ENCODE peak calls at places on chromosomes 1 and 21, in five cellular contexts. One of them, this sample, is unnamed.

GRCh38 chr1:234960722-234961467 is 167.7 kb downstream of the TOMM20 start:
- DNase-seq in omental fat pad: no peak
- DNase-seq in Calu3: peak
- DNase-seq in AG09309: no peak
- DNase-seq in neural crest cell: no peak
- DNase-seq in this sample: no peak

GRCh38 chr1:8323706-8324105 is 5.8 kb downstream of the SLC45A1 start:
- DNase-seq in omental fat pad: no peak
- DNase-seq in Calu3: no peak
- DNase-seq in AG09309: no peak
- DNase-seq in neural crest cell: no peak
- DNase-seq in this sample: no peak

GRCh38 chr1:54601730-54602129 is 21.6 kb downstream of the FAM151A start:
- DNase-seq in omental fat pad: no peak
- DNase-seq in Calu3: no peak
- DNase-seq in AG09309: no peak
- DNase-seq in neural crest cell: no peak
- DNase-seq in this sample: no peak

GRCh38 chr1:206814716-206815341 is 42.5 kb upstream of the IL10 start:
- DNase-seq in omental fat pad: no peak
- DNase-seq in Calu3: no peak
- DNase-seq in AG09309: no peak
- DNase-seq in neural crest cell: no peak
- DNase-seq in this sample: no peak

GRCh38 chr21:15732290-15732995 is 2.7 kb downstream of the USP25 start:
- DNase-seq in omental fat pad: no peak
- DNase-seq in Calu3: no peak
- DNase-seq in AG09309: no peak
- DNase-seq in neural crest cell: no peak
- DNase-seq in this sample: no peak

GRCh38 chr1:12179111-12179519 is 12.3 kb downstream of the TNFRSF1B start:
- DNase-seq in omental fat pad: no peak
- DNase-seq in Calu3: no peak
- DNase-seq in AG09309: no peak
- DNase-seq in neural crest cell: no peak
- DNase-seq in this sample: no peak

GRCh38 chr21:45580181-45580575 is 37.9 kb upstream of the SLC19A1 start:
- DNase-seq in omental fat pad: peak
- DNase-seq in Calu3: no peak
- DNase-seq in AG09309: no peak
- DNase-seq in neural crest cell: no peak
- DNase-seq in this sample: no peak

GRCh38 chr21:37153935-37154350 is 80.9 kb downstream of the TTC3 start:
- DNase-seq in omental fat pad: no peak
- DNase-seq in Calu3: no peak
- DNase-seq in AG09309: peak
- DNase-seq in neural crest cell: no peak
- DNase-seq in this sample: no peak

GRCh38 chr1:180488661-180489060 is 13.7 kb downstream of the ACBD6 start:
- DNase-seq in omental fat pad: no peak
- DNase-seq in Calu3: no peak
- DNase-seq in AG09309: no peak
- DNase-seq in neural crest cell: no peak
- DNase-seq in this sample: no peak

GRCh38 chr1:169484107-169484506 is 1.6 kb downstream of the SLC19A2 start:
- DNase-seq in omental fat pad: no peak
- DNase-seq in Calu3: no peak
- DNase-seq in AG09309: no peak
- DNase-seq in neural crest cell: no peak
- DNase-seq in this sample: no peak

GRCh38 chr1:207463021-207463420 is 8.9 kb downstream of the CR2 start:
- DNase-seq in omental fat pad: no peak
- DNase-seq in Calu3: no peak
- DNase-seq in AG09309: no peak
- DNase-seq in neural crest cell: no peak
- DNase-seq in this sample: no peak

GRCh38 chr1:6052543-6053205 is 7.0 kb downstream of the KCNAB2 start:
- DNase-seq in omental fat pad: peak
- DNase-seq in Calu3: peak
- DNase-seq in AG09309: no peak
- DNase-seq in neural crest cell: peak
- DNase-seq in this sample: no peak

GRCh38 chr1:200951016-200951415 is 56.3 kb downstream of the INAVA start:
- DNase-seq in omental fat pad: no peak
- DNase-seq in Calu3: no peak
- DNase-seq in AG09309: no peak
- DNase-seq in neural crest cell: no peak
- DNase-seq in this sample: no peak

GRCh38 chr1:18981242-18981641 is 24.8 kb upstream of the IFFO2 start:
- DNase-seq in omental fat pad: no peak
- DNase-seq in Calu3: no peak
- DNase-seq in AG09309: no peak
- DNase-seq in neural crest cell: no peak
- DNase-seq in this sample: no peak

GRCh38 chr1:2121071-2121691 is 71.0 kb downstream of the PRKCZ start:
- DNase-seq in omental fat pad: no peak
- DNase-seq in Calu3: no peak
- DNase-seq in AG09309: no peak
- DNase-seq in neural crest cell: no peak
- DNase-seq in this sample: no peak

GRCh38 chr1:50447961-50448360 is 24.7 kb upstream of the DMRTA2 start:
- DNase-seq in omental fat pad: no peak
- DNase-seq in Calu3: no peak
- DNase-seq in AG09309: peak
- DNase-seq in neural crest cell: no peak
- DNase-seq in this sample: no peak

GRCh38 chr1:159925713-159926066 is 383 bp upstream of the TAGLN2 start:
- DNase-seq in omental fat pad: no peak
- DNase-seq in Calu3: peak
- DNase-seq in AG09309: no peak
- DNase-seq in neural crest cell: no peak
- DNase-seq in this sample: no peak

GRCh38 chr1:1487701-1488100 is 16.1 kb downstream of the ATAD3B start:
- DNase-seq in omental fat pad: no peak
- DNase-seq in Calu3: no peak
- DNase-seq in AG09309: no peak
- DNase-seq in neural crest cell: no peak
- DNase-seq in this sample: no peak

GRCh38 chr1:77706321-77706720 is 23.9 kb upstream of the ZZZ3 start:
- DNase-seq in omental fat pad: no peak
- DNase-seq in Calu3: no peak
- DNase-seq in AG09309: no peak
- DNase-seq in neural crest cell: no peak
- DNase-seq in this sample: no peak

GRCh38 chr1:48524892-48525467 is 53.0 kb upstream of the SPATA6 start:
- DNase-seq in omental fat pad: no peak
- DNase-seq in Calu3: no peak
- DNase-seq in AG09309: no peak
- DNase-seq in neural crest cell: no peak
- DNase-seq in this sample: no peak

GRCh38 chr1:167648978-167649752 is 19.1 kb downstream of the RCSD1 start:
- DNase-seq in omental fat pad: no peak
- DNase-seq in Calu3: no peak
- DNase-seq in AG09309: no peak
- DNase-seq in neural crest cell: no peak
- DNase-seq in this sample: no peak

GRCh38 chr1:227356582-227357228 is 38.4 kb upstream of the CDC42BPA start:
- DNase-seq in omental fat pad: no peak
- DNase-seq in Calu3: peak
- DNase-seq in AG09309: no peak
- DNase-seq in neural crest cell: no peak
- DNase-seq in this sample: no peak

GRCh38 chr1:210750468-210750867 is 383.5 kb downstream of the KCNH1 start:
- DNase-seq in omental fat pad: no peak
- DNase-seq in Calu3: no peak
- DNase-seq in AG09309: no peak
- DNase-seq in neural crest cell: no peak
- DNase-seq in this sample: no peak

GRCh38 chr1:8358241-8358896 is 40.5 kb downstream of the SLC45A1 start:
- DNase-seq in omental fat pad: no peak
- DNase-seq in Calu3: no peak
- DNase-seq in AG09309: no peak
- DNase-seq in neural crest cell: no peak
- DNase-seq in this sample: no peak

GRCh38 chr1:20149601-20150325 is 10.6 kb downstream of the PLA2G2F start:
- DNase-seq in omental fat pad: no peak
- DNase-seq in Calu3: no peak
- DNase-seq in AG09309: no peak
- DNase-seq in neural crest cell: no peak
- DNase-seq in this sample: no peak

GRCh38 chr1:150151291-150152181 is 1.8 kb downstream of the PLEKHO1 start:
- DNase-seq in omental fat pad: no peak
- DNase-seq in Calu3: no peak
- DNase-seq in AG09309: no peak
- DNase-seq in neural crest cell: no peak
- DNase-seq in this sample: peak

GRCh38 chr21:36038701-36039497 is 21.4 kb downstream of the SETD4 start:
- DNase-seq in omental fat pad: no peak
- DNase-seq in Calu3: no peak
- DNase-seq in AG09309: no peak
- DNase-seq in neural crest cell: no peak
- DNase-seq in this sample: no peak

GRCh38 chr1:109792056-109792831 is 28.5 kb upstream of the EPS8L3 start:
- DNase-seq in omental fat pad: peak
- DNase-seq in Calu3: peak
- DNase-seq in AG09309: peak
- DNase-seq in neural crest cell: peak
- DNase-seq in this sample: no peak

GRCh38 chr1:71023515-71023914 is 24.1 kb downstream of the PTGER3 start:
- DNase-seq in omental fat pad: no peak
- DNase-seq in Calu3: no peak
- DNase-seq in AG09309: no peak
- DNase-seq in neural crest cell: no peak
- DNase-seq in this sample: no peak

GRCh38 chr1:103448560-103448959 is 76.9 kb upstream of the RNPC3 start:
- DNase-seq in omental fat pad: no peak
- DNase-seq in Calu3: no peak
- DNase-seq in AG09309: no peak
- DNase-seq in neural crest cell: no peak
- DNase-seq in this sample: no peak

DNA sequence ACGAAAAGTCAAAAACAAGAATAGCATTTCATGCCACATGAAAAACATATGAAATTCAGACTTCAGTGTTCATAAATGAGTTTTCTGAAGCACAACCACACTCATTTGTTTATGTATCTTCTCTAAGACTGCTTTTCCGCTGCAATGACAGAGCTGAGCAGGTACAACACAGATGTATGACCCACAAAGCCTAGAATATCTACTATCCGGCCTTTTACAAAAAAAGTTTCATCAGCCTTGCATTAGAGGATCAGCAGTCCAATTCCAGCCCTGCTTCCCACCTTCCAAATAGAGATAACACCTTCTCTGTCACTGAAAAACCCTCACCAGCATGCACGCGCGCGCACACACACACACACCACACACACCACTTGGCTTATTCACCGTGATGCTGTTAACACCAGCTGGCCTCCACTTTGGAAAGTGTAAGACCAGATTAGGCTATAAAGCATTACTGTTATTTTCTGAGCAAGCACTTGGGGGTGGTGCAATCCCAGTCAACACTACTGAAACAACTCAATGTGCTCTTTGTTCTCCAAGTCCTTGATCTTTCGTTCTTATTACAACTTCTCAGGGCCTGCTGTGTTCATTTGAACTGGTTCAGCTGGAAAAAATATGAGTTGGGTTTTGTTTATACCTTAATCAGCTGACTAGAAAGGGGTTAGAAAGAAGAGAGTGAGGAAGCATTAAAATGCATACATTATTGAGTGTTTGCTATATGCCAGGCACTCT is 90.0 kb downstream of the GLUL start:
- DNase-seq in omental fat pad: no peak
- DNase-seq in Calu3: peak
- DNase-seq in AG09309: peak
- DNase-seq in neural crest cell: no peak
- DNase-seq in this sample: no peak
- TF ChIP-seq CTCF in omental fat pad: no peak
- TF ChIP-seq CTCF in Calu3: no peak
- TF ChIP-seq CTCF in AG09309: peak
- TF ChIP-seq CTCF in neural crest cell: no peak
- TF ChIP-seq CTCF in this sample: no peak

DNA sequence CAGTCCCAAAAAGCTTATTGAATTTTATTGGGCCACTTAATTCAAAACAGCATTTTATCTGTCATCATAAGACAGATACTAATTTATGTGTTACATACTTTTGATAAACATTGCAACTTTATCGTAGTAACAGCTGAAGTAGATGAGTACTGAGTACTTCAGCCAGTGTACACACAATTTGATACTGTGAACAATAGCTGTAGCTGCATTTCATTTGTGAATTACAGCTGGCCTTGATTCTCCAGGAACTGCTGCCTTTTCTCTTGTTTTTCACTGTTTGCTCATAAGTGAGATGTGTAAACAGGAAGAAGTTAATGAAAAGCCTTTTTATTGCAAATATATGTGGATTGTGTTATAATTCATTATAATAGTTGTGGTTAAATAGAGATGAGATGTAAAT is 10.2 kb downstream of the UAP1 start:
- DNase-seq in omental fat pad: no peak
- DNase-seq in Calu3: no peak
- DNase-seq in AG09309: no peak
- DNase-seq in neural crest cell: no peak
- DNase-seq in this sample: no peak
- TF ChIP-seq CTCF in omental fat pad: no peak
- TF ChIP-seq CTCF in Calu3: no peak
- TF ChIP-seq CTCF in AG09309: no peak
- TF ChIP-seq CTCF in neural crest cell: no peak
- TF ChIP-seq CTCF in this sample: no peak

GRCh38 chr1:225766967-225767413 is 10.6 kb upstream of the SRP9 start:
- DNase-seq in omental fat pad: no peak
- DNase-seq in Calu3: no peak
- DNase-seq in AG09309: peak
- DNase-seq in neural crest cell: no peak
- DNase-seq in this sample: no peak
- TF ChIP-seq CTCF in omental fat pad: no peak
- TF ChIP-seq CTCF in Calu3: no peak
- TF ChIP-seq CTCF in AG09309: no peak
- TF ChIP-seq CTCF in neural crest cell: no peak
- TF ChIP-seq CTCF in this sample: no peak

DNA sequence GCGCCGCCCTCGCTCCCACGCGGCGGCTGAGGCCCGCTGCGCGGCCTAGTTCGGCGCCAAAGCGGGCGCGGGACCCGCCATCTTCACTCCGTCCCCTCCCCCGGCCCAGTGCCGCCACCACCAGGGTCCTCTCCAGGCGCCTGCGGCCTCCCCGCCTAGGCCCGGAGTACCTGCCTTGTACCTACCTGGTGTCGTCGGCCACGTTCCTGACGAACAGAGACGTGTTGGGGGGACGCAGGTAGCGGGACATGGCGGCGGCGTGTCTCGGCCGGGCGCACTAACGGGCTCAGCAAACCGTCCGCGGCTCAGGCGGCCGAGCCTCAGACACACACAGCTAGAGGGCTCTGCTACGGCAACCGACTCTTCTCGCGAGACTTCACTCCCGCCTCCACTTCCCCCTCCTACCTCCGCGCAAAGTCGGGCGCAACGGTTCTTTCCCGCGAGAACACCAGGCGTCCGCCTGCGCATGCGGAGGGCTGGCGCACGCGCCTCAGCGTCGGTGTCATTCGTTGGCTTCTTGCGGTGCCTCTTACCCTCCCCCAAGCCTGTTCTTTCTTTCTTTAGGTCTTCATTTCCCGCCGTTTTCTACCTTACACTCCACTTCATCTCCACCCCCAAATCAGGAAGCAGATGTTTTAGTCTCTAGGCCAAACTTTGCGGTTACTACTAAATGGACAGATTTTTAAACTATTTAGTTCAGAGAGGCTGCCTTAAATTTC is at the start of gene SRSF10:
- DNase-seq in omental fat pad: peak
- DNase-seq in Calu3: peak
- DNase-seq in AG09309: peak
- DNase-seq in neural crest cell: peak
- DNase-seq in this sample: peak
- TF ChIP-seq CTCF in omental fat pad: no peak
- TF ChIP-seq CTCF in Calu3: no peak
- TF ChIP-seq CTCF in AG09309: no peak
- TF ChIP-seq CTCF in neural crest cell: peak
- TF ChIP-seq CTCF in this sample: no peak

This sample was measured in activated B cell treated with CpG ODN at 0.5 μM for 24 hours.